ENCODE peak calls at places on chromosomes 3 and 15, in six cellular contexts. F, Y, T, I, J and P are unnamed samples.

GRCh38 chr3:11810276-11810675 is 36.4 kb downstream of the TAMM41 start:
- DNase-seq in F (no peak), Y (no peak), T (no peak), I (no peak), J (peak; percentile 61), P (no peak)

GRCh38 chr3:73437828-73438227 is 186.9 kb downstream of the PDZRN3 start:
- DNase-seq in F (no peak), Y (no peak), T (no peak), I (no peak), J (no peak), P (no peak)

GRCh38 chr3:129984124-129984523 is 9.6 kb downstream of the TRH start:
- DNase-seq in F (no peak), Y (no peak), T (no peak), I (no peak), J (peak; percentile 10), P (no peak)

GRCh38 chr3:137013955-137014688 is 56.3 kb downstream of the IL20RB start:
- DNase-seq in F (peak; percentile 80), Y (peak; percentile 96), T (peak; percentile 93), I (peak; percentile 79), J (peak; percentile 91), P (peak; percentile 84)

GRCh38 chr3:171810278-171811058 is at the start of gene PLD1:
- DNase-seq in F (peak; percentile 25), Y (no peak), T (peak; percentile 79), I (peak; percentile 9), J (peak; percentile 86), P (no peak)

GRCh38 chr3:108511055-108511454 is 659 bp upstream of the MYH15 start:
- DNase-seq in F (no peak), Y (no peak), T (no peak), I (no peak), J (no peak), P (no peak)

GRCh38 chr3:185187391-185187790 is 34.5 kb upstream of the C3orf70 start:
- DNase-seq in F (no peak), Y (no peak), T (no peak), I (no peak), J (peak; percentile 13), P (no peak)

GRCh38 chr15:94535298-94536048 is 304.1 kb downstream of the MCTP2 start:
- DNase-seq in F (no peak), Y (no peak), T (no peak), I (no peak), J (no peak), P (no peak)

GRCh38 chr3:143672396-143673165 is 175.7 kb downstream of the SLC9A9 start:
- DNase-seq in F (no peak), Y (no peak), T (no peak), I (no peak), J (no peak), P (no peak)

GRCh38 chr3:156628095-156628690 is 46.2 kb upstream of the TIPARP start:
- DNase-seq in F (no peak), Y (no peak), T (no peak), I (no peak), J (peak; percentile 47), P (no peak)

GRCh38 chr3:160870327-160870726 is 114.3 kb downstream of the PPM1L start:
- DNase-seq in F (no peak), Y (no peak), T (no peak), I (no peak), J (no peak), P (no peak)

GRCh38 chr3:15948403-15948802 is 150.6 kb upstream of the ANKRD28 start:
- DNase-seq in F (no peak), Y (no peak), T (no peak), I (no peak), J (no peak), P (no peak)

GRCh38 chr3:100254168-100254777 is 6.5 kb upstream of the TBC1D23 start:
- DNase-seq in F (peak; percentile 40), Y (no peak), T (peak; percentile 45), I (no peak), J (peak; percentile 83), P (no peak)

GRCh38 chr3:195543642-195544536 is 764 bp upstream of the PPP1R2 start:
- DNase-seq in F (no peak), Y (no peak), T (no peak), I (no peak), J (peak; percentile 32), P (no peak)

GRCh38 chr3:195540526-195540925 is 2.6 kb downstream of the PPP1R2 start:
- DNase-seq in F (peak; percentile 64), Y (no peak), T (no peak), I (no peak), J (no peak), P (no peak)

GRCh38 chr3:195540031-195540430 is 3.1 kb downstream of the PPP1R2 start:
- DNase-seq in F (no peak), Y (no peak), T (no peak), I (no peak), J (no peak), P (no peak)

GRCh38 chr3:195542691-195543641 is at the start of gene PPP1R2:
- DNase-seq in F (peak; percentile 95), Y (peak; percentile 97), T (peak; percentile 88), I (peak; percentile 88), J (peak; percentile 93), P (peak; percentile 36)

GRCh38 chr3:195542261-195542660 is 864 bp downstream of the PPP1R2 start:
- DNase-seq in F (no peak), Y (no peak), T (no peak), I (no peak), J (peak; percentile 30), P (no peak)
- H3K4me3 ChIP-seq in F (peak overlapping the region; percentile 85), Y (peak overlapping the region; percentile 80), T (peak overlapping the region; percentile 87), I (peak overlapping the region; percentile 98), J (peak overlapping the region; percentile 81), P (peak overlapping the region; percentile 71)

GRCh38 chr15:70376929-70377691 is 279.4 kb upstream of the TLE3 start:
- DNase-seq in F (no peak), Y (peak; percentile 83), T (peak; percentile 68), I (no peak), J (peak; percentile 56), P (no peak)
- H3K4me3 ChIP-seq in F (no peak overlapping the region), Y (no peak overlapping the region), T (peak overlapping the region; percentile 25), I (no peak overlapping the region), J (no peak overlapping the region), P (no peak overlapping the region)

GRCh38 chr15:66851226-66852063 is 149.4 kb downstream of the SMAD6 start:
- DNase-seq in F (peak; percentile 72), Y (peak; percentile 96), T (peak; percentile 88), I (peak; percentile 41), J (peak; percentile 84), P (peak; percentile 45)

GRCh38 chr15:66848666-66849392 is 146.8 kb downstream of the SMAD6 start:
- DNase-seq in F (no peak), Y (no peak), T (no peak), I (no peak), J (no peak), P (no peak)

GRCh38 chr15:66849393-66849745 is 147.3 kb downstream of the SMAD6 start:
- DNase-seq in F (no peak), Y (no peak), T (no peak), I (no peak), J (no peak), P (no peak)

GRCh38 chr15:66849746-66850077 is 147.7 kb downstream of the SMAD6 start:
- DNase-seq in F (no peak), Y (no peak), T (no peak), I (no peak), J (no peak), P (no peak)

DNA sequence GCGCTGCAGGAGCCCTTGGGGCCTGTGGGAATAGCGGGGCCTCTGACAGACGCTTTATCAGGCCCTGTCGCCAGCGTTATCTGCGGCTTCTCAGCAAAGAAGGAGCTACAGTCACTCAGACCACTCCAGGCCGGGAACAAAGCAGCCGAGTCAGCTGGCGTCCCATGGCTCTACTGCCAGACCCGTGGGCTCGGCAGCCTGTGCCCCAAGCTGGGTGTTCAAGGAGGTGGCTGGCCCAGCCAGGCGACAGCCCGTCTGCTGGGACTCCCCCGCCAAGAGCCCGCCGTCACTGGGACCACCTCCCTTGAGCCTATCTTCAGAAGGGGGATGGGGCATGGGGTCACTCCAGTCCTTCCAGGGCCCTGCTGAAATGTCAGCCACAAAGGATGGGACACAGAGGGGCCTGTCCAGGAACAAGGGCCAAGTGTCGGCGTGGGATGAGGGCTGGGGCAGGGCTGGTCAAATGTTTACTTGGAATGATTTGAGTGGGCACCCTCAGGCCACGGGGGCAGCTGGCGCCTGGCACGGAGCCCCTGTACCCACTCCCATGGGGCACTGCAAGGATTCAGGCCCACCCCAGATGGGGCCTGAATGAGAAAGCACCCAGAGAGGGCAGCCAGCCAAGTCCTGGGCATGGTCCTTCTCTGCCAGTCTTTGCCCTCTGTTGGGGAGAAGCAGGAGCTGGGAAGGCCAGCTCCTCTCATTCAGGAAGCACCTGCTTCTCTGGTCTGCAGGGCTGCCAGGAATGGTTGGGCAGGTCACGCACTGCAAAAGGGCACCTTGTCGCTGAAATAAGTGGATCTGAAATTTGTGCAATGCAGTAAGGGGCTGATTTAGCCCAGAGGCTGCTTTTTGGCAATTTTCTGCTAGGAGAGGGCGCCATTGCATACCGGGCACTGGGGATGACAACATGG is 148.3 kb downstream of the SMAD6 start:
- DNase-seq in F (no peak), Y (peak; percentile 83), T (no peak), I (no peak), J (no peak), P (no peak)
- H3K4me3 ChIP-seq in F (no peak overlapping the region), Y (no peak overlapping the region), T (no peak overlapping the region), I (no peak overlapping the region), J (no peak overlapping the region), P (no peak overlapping the region)

GRCh38 chr15:44734839-44735481 is 1.4 kb upstream of the TRIM69 start:
- DNase-seq in F (no peak), Y (no peak), T (no peak), I (no peak), J (no peak), P (no peak)
- H3K4me3 ChIP-seq in F (no peak overlapping the region), Y (no peak overlapping the region), T (no peak overlapping the region), I (peak overlapping the region; percentile 2), J (no peak overlapping the region), P (no peak overlapping the region)

DNA sequence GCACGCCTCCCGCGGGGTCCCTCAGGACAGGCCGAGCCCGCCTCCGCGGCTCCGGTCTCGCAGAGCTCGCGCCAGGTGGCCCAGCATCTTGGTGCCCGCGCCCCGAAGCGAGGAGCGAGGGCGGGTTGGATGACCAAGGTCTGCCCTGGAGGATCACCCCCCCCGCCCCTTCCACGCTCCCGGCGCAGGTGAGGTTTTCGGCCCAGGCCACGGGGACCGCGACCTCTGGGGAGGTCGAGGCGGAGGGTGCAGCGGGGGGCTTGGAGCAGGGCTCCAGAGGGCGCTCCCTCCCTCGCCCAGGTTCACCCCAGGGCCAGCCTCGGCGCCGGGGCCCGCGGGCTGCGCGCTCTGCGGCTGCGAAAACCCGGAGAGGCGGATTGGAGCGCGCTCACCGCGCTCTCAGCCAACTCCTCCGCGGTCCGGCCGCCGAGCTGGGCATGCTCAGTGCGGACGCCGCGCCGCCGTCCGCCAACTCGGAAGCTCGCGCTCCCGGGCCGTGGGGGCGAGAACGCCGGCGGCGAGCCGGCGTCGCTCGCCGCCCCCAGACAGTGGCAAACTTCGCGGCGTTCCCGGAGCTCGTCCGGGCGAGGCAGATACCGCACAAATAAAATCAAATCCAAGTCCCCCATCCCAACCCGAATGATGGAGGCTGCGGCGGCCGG is at the start of gene MED12L:
- DNase-seq in F (peak; percentile 21), Y (peak; percentile 91), T (peak; percentile 45), I (peak; percentile 12), J (peak; percentile 69), P (no peak)
- H3K4me3 ChIP-seq in F (peak within 1 kb of the TSS; percentile 59), Y (peak within 1 kb of the TSS; percentile 51), T (peak within 1 kb of the TSS; percentile 81), I (peak within 1 kb of the TSS; percentile 67), J (peak within 1 kb of the TSS; percentile 53), P (peak within 1 kb of the TSS; percentile 42)